ENCODE peak calls at places on chromosomes 12 and 14, in seven cellular contexts. U is HFF-Myc; H is lower lobe of right lung; R is hypothalamus; I is cardiac muscle cell; C is stimulated activated CD4-positive, alpha-beta T cell treated with anti-CD3 and anti-CD28 coated beads, Interleukin-15, amount 100 ng/mL, for 1 hour; A is progenitor cell of endocrine pancreas. E is an unnamed sample.

GRCh38 chr12:64678248-64678647 is 68.0 kb downstream of the RASSF3 start:
- DNase-seq in H (no peak), U (no peak), I (no peak), R (no peak), A (no peak), C (no peak), E (no peak)

GRCh38 chr12:86122846-86123468 is 133.2 kb downstream of the MGAT4C start:
- DNase-seq in R (no peak), C (no peak), I (no peak), A (no peak), H (no peak), U (no peak), E (no peak)

GRCh38 chr14:100419856-100420255 is 96.7 kb downstream of the SLC25A47 start:
- DNase-seq in C (no peak), H (no peak), I (no peak), A (no peak), U (no peak), R (no peak), E (peak; percentile 31)

GRCh38 chr12:52900896-52901714 is 3.8 kb downstream of the KRT8 start:
- DNase-seq in I (no peak), C (no peak), U (no peak), R (no peak), H (no peak), A (no peak), E (no peak)

GRCh38 chr14:101623685-101624444 is 62.6 kb downstream of the DIO3 start:
- DNase-seq in A (no peak), R (no peak), U (no peak), I (no peak), C (no peak), H (no peak), E (no peak)

GRCh38 chr14:90573385-90574105 is 176.7 kb downstream of the CALM1 start:
- DNase-seq in H (no peak), A (no peak), C (no peak), U (no peak), R (no peak), I (peak; percentile 60), E (no peak)

GRCh38 chr14:86052868-86053267 is 522.9 kb downstream of the FLRT2 start:
- DNase-seq in R (no peak), U (no peak), A (no peak), H (no peak), I (no peak), C (no peak), E (no peak)

GRCh38 chr12:4829793-4830162 is 79.9 kb upstream of the KCNA1 start:
- DNase-seq in H (no peak), I (no peak), R (no peak), U (no peak), A (no peak), C (no peak), E (no peak)

GRCh38 chr14:100031506-100032281 is 33.5 kb upstream of the EVL start:
- DNase-seq in R (no peak), U (peak; percentile 93), I (peak; percentile 98), A (no peak), C (no peak), H (no peak), E (no peak)

GRCh38 chr12:6347367-6348338 is 5.8 kb upstream of the TNFRSF1A start:
- DNase-seq in A (no peak), H (no peak), R (no peak), I (peak; percentile 98), C (no peak), U (no peak), E (no peak)

GRCh38 chr12:87383705-87384104 is 645.5 kb downstream of the C12orf50 start:
- DNase-seq in I (peak; percentile 18), R (no peak), A (no peak), U (no peak), H (no peak), C (no peak), E (no peak)

GRCh38 chr14:33165144-33165925 is 226.7 kb downstream of the NPAS3 start:
- DNase-seq in A (no peak), C (no peak), R (no peak), U (no peak), I (no peak), H (no peak), E (peak; percentile 9)

GRCh38 chr12:49092086-49092815 is 2.4 kb downstream of the DHH start:
- DNase-seq in C (no peak), A (peak; percentile 35), R (peak; percentile 37), I (peak; percentile 66), U (no peak), H (no peak), E (peak; percentile 65)

GRCh38 chr14:101068293-101068957 is 164.9 kb upstream of the RTL1 start:
- DNase-seq in I (no peak), A (no peak), U (no peak), R (no peak), C (no peak), H (peak; percentile 32), E (no peak)

GRCh38 chr12:58026421-58026820 is 85.1 kb downstream of the ATP23 start:
- DNase-seq in I (no peak), H (no peak), A (no peak), U (no peak), C (no peak), R (no peak), E (no peak)

GRCh38 chr14:71714225-71714624 is 218.0 kb upstream of the RGS6 start:
- DNase-seq in A (no peak), C (no peak), I (peak; percentile 88), U (no peak), H (no peak), R (no peak), E (no peak)

GRCh38 chr14:82694820-82695219 is 1161.2 kb upstream of the SEL1L start:
- DNase-seq in H (no peak), A (no peak), I (no peak), C (no peak), U (no peak), R (no peak), E (no peak)

GRCh38 chr12:109737111-109737510 is 23.5 kb downstream of the FAM222A start:
- DNase-seq in H (peak; percentile 10), R (no peak), I (no peak), A (no peak), U (no peak), C (no peak), E (peak; percentile 1)

GRCh38 chr14:54902521-54903420 is at the start of gene GCH1:
- DNase-seq in A (peak; percentile 89), C (peak; percentile 61), U (no peak), H (peak; percentile 83), I (peak; percentile 67), R (peak; percentile 29), E (peak; percentile 87)

GRCh38 chr14:83162351-83162929 is 1628.8 kb upstream of the SEL1L start:
- DNase-seq in R (no peak), H (no peak), I (no peak), C (no peak), U (no peak), A (no peak), E (no peak)

GRCh38 chr12:47773062-47773857 is at the start of gene SLC48A1:
- DNase-seq in U (no peak), I (peak; percentile 62), H (peak; percentile 85), R (peak; percentile 65), C (peak; percentile 54), A (peak; percentile 71), E (peak; percentile 85)

GRCh38 chr12:58943079-58943478 is 22.8 kb upstream of the LRIG3 start:
- DNase-seq in A (no peak), H (no peak), U (no peak), I (no peak), R (no peak), C (no peak), E (no peak)

GRCh38 chr14:91223028-91223783 is 21.3 kb downstream of the GPR68 start:
- DNase-seq in R (no peak), A (no peak), H (no peak), C (no peak), I (no peak), U (no peak), E (no peak)

GRCh38 chr12:117674313-117674712 is 294.5 kb downstream of the KSR2 start:
- DNase-seq in U (no peak), C (no peak), H (no peak), R (no peak), I (no peak), A (no peak), E (no peak)

GRCh38 chr12:60863421-60863820 is 1267.6 kb downstream of the SLC16A7 start:
- DNase-seq in R (no peak), H (no peak), I (no peak), U (no peak), A (no peak), C (no peak), E (no peak)

GRCh38 chr12:65152012-65152411 is 17.4 kb upstream of the LEMD3 start:
- DNase-seq in H (no peak), C (no peak), U (no peak), A (no peak), R (no peak), I (no peak), E (no peak)

GRCh38 chr14:73049428-73049827 is 8.9 kb upstream of the RBM25 start:
- DNase-seq in I (no peak), A (no peak), U (no peak), R (no peak), C (no peak), H (no peak), E (no peak)

GRCh38 chr12:129887047-129887568 is 16.7 kb downstream of the TMEM132D start:
- DNase-seq in C (no peak), I (no peak), A (no peak), H (peak; percentile 65), U (no peak), R (no peak), E (peak; percentile 35)

GRCh38 chr12:100959481-100959880 is 164.9 kb downstream of the ANO4 start:
- DNase-seq in H (no peak), R (no peak), I (peak; percentile 77), U (no peak), C (no peak), A (no peak), E (no peak)

GRCh38 chr12:88388566-88389269 is 191.6 kb downstream of the KITLG start:
- DNase-seq in I (peak; percentile 10), R (no peak), U (no peak), C (no peak), H (no peak), A (no peak), E (no peak)

GRCh38 chr14:61477845-61478438 is 156.6 kb downstream of the PRKCH start:
- DNase-seq in C (no peak), U (no peak), I (peak; percentile 86), R (no peak), H (peak; percentile 89), A (no peak), E (no peak)

GRCh38 chr14:44625098-44625497 is 118.0 kb upstream of the FSCB start:
- DNase-seq in H (no peak), U (no peak), A (no peak), C (no peak), I (no peak), R (no peak), E (no peak)

GRCh38 chr14:60051690-60052324 is 39.9 kb upstream of the PCNX4 start:
- DNase-seq in A (no peak), I (peak; percentile 67), C (no peak), H (no peak), U (no peak), R (no peak), E (no peak)

GRCh38 chr12:101086490-101086889 is 123.5 kb downstream of the SLC5A8 start:
- DNase-seq in H (no peak), A (no peak), I (peak; percentile 61), C (no peak), R (no peak), U (peak; percentile 22), E (peak; percentile 20)

GRCh38 chr12:77591959-77592358 is 238.7 kb upstream of the NAV3 start:
- DNase-seq in H (no peak), C (no peak), U (no peak), A (no peak), I (no peak), R (no peak), E (peak; percentile 14)

GRCh38 chr12:14567311-14568195 is at the start of gene PLBD1:
- DNase-seq in C (no peak), H (peak; percentile 87), I (peak; percentile 77), A (peak; percentile 56), R (peak; percentile 25), U (no peak), E (peak; percentile 61)

GRCh38 chr12:130254476-130255276 is 83.0 kb upstream of the PIWIL1 start:
- DNase-seq in U (no peak), C (no peak), R (no peak), I (no peak), A (no peak), H (no peak), E (no peak)

GRCh38 chr12:753401-754237 is 1.2 kb downstream of the WNK1 start:
- DNase-seq in C (peak; percentile 11), R (peak; percentile 54), A (peak; percentile 53), U (no peak), I (peak; percentile 32), H (peak; percentile 78), E (peak; percentile 59)